ENCODE peak calls at places on chromosomes 3 and 15, in four cellular contexts. W, Q, N and F are unnamed samples.

GRCh38 chr3:27081566-27081965 is 287.6 kb downstream of the NEK10 start:
- DNase-seq in W (no peak), Q (no peak), N (no peak), F (no peak)

GRCh38 chr15:85533949-85534543 is 153.6 kb downstream of the AKAP13 start:
- DNase-seq in W (peak), N (no peak), Q (no peak), F (no peak)

GRCh38 chr3:65523878-65524277 is 514.8 kb downstream of the MAGI1 start:
- DNase-seq in W (no peak), N (no peak), Q (no peak), F (no peak)

GRCh38 chr15:74505837-74506514 is 35.0 kb upstream of the ARID3B start:
- DNase-seq in Q (peak), W (no peak), N (no peak), F (peak)

GRCh38 chr3:140627756-140628155 is 50.1 kb upstream of the TRIM42 start:
- DNase-seq in N (no peak), Q (no peak), W (no peak), F (no peak)

GRCh38 chr15:70250208-70251201 is 152.8 kb upstream of the TLE3 start:
- DNase-seq in W (no peak), Q (no peak), N (no peak), F (no peak)

GRCh38 chr3:32045091-32045964 is 61.1 kb upstream of the GPD1L start:
- DNase-seq in Q (peak), W (no peak), N (no peak), F (peak)

GRCh38 chr3:136336329-136337100 is 86.4 kb downstream of the PCCB start:
- DNase-seq in Q (no peak), W (no peak), N (no peak), F (peak)

GRCh38 chr3:61288446-61288845 is 37.2 kb upstream of the FHIT start:
- DNase-seq in Q (no peak), W (no peak), N (no peak), F (no peak)

GRCh38 chr15:27842526-27842925 is 256.6 kb downstream of the OCA2 start:
- DNase-seq in N (no peak), W (no peak), Q (no peak), F (no peak)

GRCh38 chr3:183487896-183488295 is 59.5 kb upstream of the MCF2L2 start:
- DNase-seq in W (no peak), Q (no peak), N (no peak), F (no peak)

GRCh38 chr15:64697911-64698369 is 77.4 kb downstream of the RBPMS2 start:
- DNase-seq in W (no peak), N (peak), Q (no peak), F (no peak)

GRCh38 chr3:46930945-46931403 is 45.6 kb downstream of the CCDC12 start:
- DNase-seq in W (no peak), N (no peak), Q (no peak), F (no peak)

GRCh38 chr3:155325263-155325835 is 31.9 kb upstream of the STRIT1 start:
- DNase-seq in W (peak), N (no peak), Q (no peak), F (no peak)

GRCh38 chr15:67501836-67502461 is 19.0 kb upstream of the C15orf61 start:
- DNase-seq in W (no peak), N (no peak), Q (no peak), F (peak)

GRCh38 chr3:57910988-57911387 is 97.2 kb upstream of the FLNB start:
- DNase-seq in N (no peak), W (peak), Q (no peak), F (peak)

GRCh38 chr15:82964890-82965289 is 12.4 kb upstream of the HOMER2 start:
- DNase-seq in Q (no peak), W (no peak), N (no peak), F (no peak)